ENCODE peak calls at places on chromosomes 5 and 9, in nine cellular contexts. One of them, this sample, is unnamed.

GRCh38 chr9:81391457-81391825 is 297.9 kb downstream of the TLE1 start:
- DNase-seq in mesenteric fat pad: no peak
- DNase-seq in stimulated activated CD4-positive, alpha-beta T cell treated with anti-CD3 and anti-CD28 coated beads, Interleukin-4, amount 100 ng/mL, for 24 hours: no peak
- DNase-seq in uterus: no peak
- DNase-seq in globus pallidus: no peak
- DNase-seq in pancreas: no peak
- DNase-seq in BE2C: no peak
- DNase-seq in GM06990: no peak
- DNase-seq in hypothalamus: no peak
- DNase-seq in this sample: no peak

GRCh38 chr9:12141422-12141821 is 551.8 kb upstream of the TYRP1 start:
- DNase-seq in stimulated activated CD4-positive, alpha-beta T cell treated with anti-CD3 and anti-CD28 coated beads, Interleukin-4, amount 100 ng/mL, for 24 hours: no peak
- DNase-seq in uterus: no peak
- DNase-seq in GM06990: no peak
- DNase-seq in globus pallidus: no peak
- DNase-seq in pancreas: no peak
- DNase-seq in mesenteric fat pad: no peak
- DNase-seq in BE2C: no peak
- DNase-seq in hypothalamus: no peak
- DNase-seq in this sample: no peak

GRCh38 chr5:8993031-8993430 is 552.8 kb downstream of the SEMA5A start:
- DNase-seq in mesenteric fat pad: no peak
- DNase-seq in stimulated activated CD4-positive, alpha-beta T cell treated with anti-CD3 and anti-CD28 coated beads, Interleukin-4, amount 100 ng/mL, for 24 hours: no peak
- DNase-seq in hypothalamus: no peak
- DNase-seq in BE2C: no peak
- DNase-seq in GM06990: no peak
- DNase-seq in pancreas: no peak
- DNase-seq in globus pallidus: no peak
- DNase-seq in uterus: no peak
- DNase-seq in this sample: no peak

GRCh38 chr5:3336666-3337065 is 259.0 kb upstream of the IRX1 start:
- DNase-seq in pancreas: no peak
- DNase-seq in hypothalamus: no peak
- DNase-seq in uterus: no peak
- DNase-seq in globus pallidus: no peak
- DNase-seq in BE2C: no peak
- DNase-seq in stimulated activated CD4-positive, alpha-beta T cell treated with anti-CD3 and anti-CD28 coated beads, Interleukin-4, amount 100 ng/mL, for 24 hours: no peak
- DNase-seq in GM06990: no peak
- DNase-seq in mesenteric fat pad: no peak
- DNase-seq in this sample: no peak

GRCh38 chr5:21685536-21685935 is 1167.6 kb downstream of the CDH12 start:
- DNase-seq in mesenteric fat pad: no peak
- DNase-seq in BE2C: no peak
- DNase-seq in stimulated activated CD4-positive, alpha-beta T cell treated with anti-CD3 and anti-CD28 coated beads, Interleukin-4, amount 100 ng/mL, for 24 hours: no peak
- DNase-seq in GM06990: no peak
- DNase-seq in pancreas: no peak
- DNase-seq in uterus: no peak
- DNase-seq in globus pallidus: no peak
- DNase-seq in hypothalamus: no peak
- DNase-seq in this sample: no peak

GRCh38 chr5:162096448-162096847 is 28.9 kb downstream of the GABRG2 start:
- DNase-seq in uterus: no peak
- DNase-seq in GM06990: no peak
- DNase-seq in globus pallidus: no peak
- DNase-seq in BE2C: no peak
- DNase-seq in mesenteric fat pad: no peak
- DNase-seq in pancreas: no peak
- DNase-seq in hypothalamus: no peak
- DNase-seq in stimulated activated CD4-positive, alpha-beta T cell treated with anti-CD3 and anti-CD28 coated beads, Interleukin-4, amount 100 ng/mL, for 24 hours: no peak
- DNase-seq in this sample: no peak

GRCh38 chr5:170945275-170945674 is 83.5 kb downstream of the RANBP17 start:
- DNase-seq in globus pallidus: no peak
- DNase-seq in mesenteric fat pad: no peak
- DNase-seq in uterus: no peak
- DNase-seq in pancreas: no peak
- DNase-seq in stimulated activated CD4-positive, alpha-beta T cell treated with anti-CD3 and anti-CD28 coated beads, Interleukin-4, amount 100 ng/mL, for 24 hours: no peak
- DNase-seq in GM06990: no peak
- DNase-seq in BE2C: no peak
- DNase-seq in hypothalamus: no peak
- DNase-seq in this sample: no peak

GRCh38 chr5:35339616-35340100 is 109.4 kb upstream of the PRLR start:
- DNase-seq in hypothalamus: no peak
- DNase-seq in GM06990: no peak
- DNase-seq in globus pallidus: no peak
- DNase-seq in pancreas: no peak
- DNase-seq in stimulated activated CD4-positive, alpha-beta T cell treated with anti-CD3 and anti-CD28 coated beads, Interleukin-4, amount 100 ng/mL, for 24 hours: no peak
- DNase-seq in mesenteric fat pad: no peak
- DNase-seq in BE2C: no peak
- DNase-seq in uterus: no peak
- DNase-seq in this sample: no peak

GRCh38 chr5:108249785-108250100 is 132.2 kb downstream of the FBXL17 start:
- DNase-seq in pancreas: no peak
- DNase-seq in GM06990: no peak
- DNase-seq in BE2C: no peak
- DNase-seq in globus pallidus: no peak
- DNase-seq in hypothalamus: no peak
- DNase-seq in uterus: no peak
- DNase-seq in mesenteric fat pad: no peak
- DNase-seq in stimulated activated CD4-positive, alpha-beta T cell treated with anti-CD3 and anti-CD28 coated beads, Interleukin-4, amount 100 ng/mL, for 24 hours: no peak
- DNase-seq in this sample: no peak

GRCh38 chr5:74055446-74056097 is 429.6 kb downstream of the ARHGEF28 start:
- DNase-seq in pancreas: no peak
- DNase-seq in mesenteric fat pad: no peak
- DNase-seq in GM06990: no peak
- DNase-seq in globus pallidus: no peak
- DNase-seq in uterus: no peak
- DNase-seq in BE2C: no peak
- DNase-seq in stimulated activated CD4-positive, alpha-beta T cell treated with anti-CD3 and anti-CD28 coated beads, Interleukin-4, amount 100 ng/mL, for 24 hours: no peak
- DNase-seq in hypothalamus: no peak
- DNase-seq in this sample: no peak

GRCh38 chr5:98524796-98525195 is 248.7 kb upstream of the RGMB start:
- DNase-seq in stimulated activated CD4-positive, alpha-beta T cell treated with anti-CD3 and anti-CD28 coated beads, Interleukin-4, amount 100 ng/mL, for 24 hours: no peak
- DNase-seq in pancreas: no peak
- DNase-seq in globus pallidus: no peak
- DNase-seq in hypothalamus: no peak
- DNase-seq in mesenteric fat pad: no peak
- DNase-seq in GM06990: no peak
- DNase-seq in BE2C: no peak
- DNase-seq in uterus: no peak
- DNase-seq in this sample: no peak

GRCh38 chr5:10556331-10556807 is 7.5 kb upstream of the ANKRD33B start:
- DNase-seq in pancreas: peak
- DNase-seq in stimulated activated CD4-positive, alpha-beta T cell treated with anti-CD3 and anti-CD28 coated beads, Interleukin-4, amount 100 ng/mL, for 24 hours: no peak
- DNase-seq in BE2C: no peak
- DNase-seq in globus pallidus: no peak
- DNase-seq in GM06990: no peak
- DNase-seq in hypothalamus: no peak
- DNase-seq in uterus: no peak
- DNase-seq in mesenteric fat pad: peak
- DNase-seq in this sample: no peak

GRCh38 chr9:135971892-135972291 is 10.7 kb upstream of the UBAC1 start:
- DNase-seq in stimulated activated CD4-positive, alpha-beta T cell treated with anti-CD3 and anti-CD28 coated beads, Interleukin-4, amount 100 ng/mL, for 24 hours: peak
- DNase-seq in pancreas: peak
- DNase-seq in GM06990: no peak
- DNase-seq in hypothalamus: no peak
- DNase-seq in BE2C: no peak
- DNase-seq in globus pallidus: no peak
- DNase-seq in mesenteric fat pad: no peak
- DNase-seq in uterus: no peak
- DNase-seq in this sample: no peak

GRCh38 chr9:73037613-73038012 is 84.8 kb upstream of the ALDH1A1 start:
- DNase-seq in BE2C: no peak
- DNase-seq in mesenteric fat pad: no peak
- DNase-seq in GM06990: no peak
- DNase-seq in pancreas: no peak
- DNase-seq in stimulated activated CD4-positive, alpha-beta T cell treated with anti-CD3 and anti-CD28 coated beads, Interleukin-4, amount 100 ng/mL, for 24 hours: no peak
- DNase-seq in hypothalamus: no peak
- DNase-seq in uterus: no peak
- DNase-seq in globus pallidus: no peak
- DNase-seq in this sample: no peak

GRCh38 chr9:7368410-7369292 is 430.9 kb downstream of the DMAC1 start:
- DNase-seq in GM06990: no peak
- DNase-seq in hypothalamus: no peak
- DNase-seq in mesenteric fat pad: no peak
- DNase-seq in stimulated activated CD4-positive, alpha-beta T cell treated with anti-CD3 and anti-CD28 coated beads, Interleukin-4, amount 100 ng/mL, for 24 hours: no peak
- DNase-seq in pancreas: no peak
- DNase-seq in BE2C: no peak
- DNase-seq in globus pallidus: no peak
- DNase-seq in uterus: no peak
- DNase-seq in this sample: no peak

GRCh38 chr5:150000261-150000989 is at the start of the genes HMGXB3 and TIGD6:
- DNase-seq in hypothalamus: peak
- DNase-seq in GM06990: peak
- DNase-seq in uterus: peak
- DNase-seq in pancreas: peak
- DNase-seq in globus pallidus: peak
- DNase-seq in stimulated activated CD4-positive, alpha-beta T cell treated with anti-CD3 and anti-CD28 coated beads, Interleukin-4, amount 100 ng/mL, for 24 hours: peak
- DNase-seq in mesenteric fat pad: peak
- DNase-seq in BE2C: peak
- DNase-seq in this sample: peak

GRCh38 chr5:151923865-151924264 is 786 bp downstream of the GLRA1 start:
- DNase-seq in GM06990: no peak
- DNase-seq in uterus: no peak
- DNase-seq in hypothalamus: no peak
- DNase-seq in mesenteric fat pad: no peak
- DNase-seq in stimulated activated CD4-positive, alpha-beta T cell treated with anti-CD3 and anti-CD28 coated beads, Interleukin-4, amount 100 ng/mL, for 24 hours: no peak
- DNase-seq in pancreas: no peak
- DNase-seq in globus pallidus: no peak
- DNase-seq in BE2C: peak
- DNase-seq in this sample: no peak